ENCODE peak calls at places on chromosomes 2 and 18, in nine cellular contexts. F, X, Z, J, P, Y, U, M and I are unnamed samples.
A peak's percentile ranks its signal among the peaks of the same experiment; 100 is the strongest.

GRCh38 chr2:133718688-133719201 is 150.5 kb upstream of the NCKAP5 start:
- DNase-seq in Z (no peak), F (no peak), X (no peak), Y (no peak), M (peak; percentile 72), J (no peak), U (no peak), P (peak; percentile 54), I (peak; percentile 30)

GRCh38 chr2:156334496-156335478 is 2.3 kb upstream of the NR4A2 start:
- DNase-seq in X (peak; percentile 87), J (peak; percentile 56), F (peak; percentile 71), Z (peak; percentile 34), U (peak; percentile 72), M (peak; percentile 85), P (peak; percentile 95), Y (peak; percentile 91), I (peak; percentile 97)

GRCh38 chr2:10447300-10448207 is 573 bp downstream of the ODC1 start:
- DNase-seq in Y (peak; percentile 58), M (peak; percentile 40), Z (peak; percentile 28), J (peak; percentile 24), U (peak; percentile 78), P (peak; percentile 43), F (peak; percentile 25), X (no peak), I (peak; percentile 33)

GRCh38 chr18:2655954-2656236 is 369 bp downstream of the SMCHD1 start:
- DNase-seq in U (no peak), X (no peak), P (no peak), Z (peak; percentile 77), F (peak; percentile 11), J (no peak), Y (no peak), M (no peak), I (no peak)

GRCh38 chr2:183723278-183723677 is 599.0 kb downstream of the NUP35 start:
- DNase-seq in Z (no peak), M (no peak), J (no peak), Y (no peak), F (no peak), U (no peak), X (no peak), P (no peak), I (no peak)

GRCh38 chr2:151637284-151637781 is 96.9 kb downstream of the NEB start:
- DNase-seq in U (no peak), P (no peak), J (no peak), F (no peak), M (no peak), Z (no peak), Y (no peak), X (peak; percentile 58), I (no peak)

GRCh38 chr2:135095591-135095990 is 43.5 kb downstream of the RAB3GAP1 start:
- DNase-seq in Y (no peak), U (no peak), M (no peak), F (no peak), X (no peak), J (no peak), Z (no peak), P (no peak), I (no peak)

GRCh38 chr2:154849482-154849881 is 151.0 kb downstream of the KCNJ3 start:
- DNase-seq in Z (no peak), P (no peak), J (no peak), M (no peak), X (no peak), F (no peak), Y (no peak), U (no peak), I (no peak)

GRCh38 chr2:23390152-23390551 is 5.2 kb downstream of the KLHL29 start:
- DNase-seq in P (no peak), Y (no peak), M (peak; percentile 87), J (peak; percentile 49), Z (peak; percentile 64), U (no peak), F (no peak), X (no peak), I (no peak)

GRCh38 chr2:218465987-218466633 is 47.2 kb downstream of the VIL1 start:
- DNase-seq in M (peak; percentile 25), P (peak; percentile 56), U (no peak), X (no peak), Z (peak; percentile 6), Y (no peak), F (no peak), J (no peak), I (peak; percentile 11)

GRCh38 chr2:239819974-239820555 is 205.1 kb downstream of the NDUFA10 start:
- DNase-seq in Y (peak; percentile 15), M (no peak), X (peak; percentile 32), P (peak; percentile 7), Z (no peak), F (no peak), J (no peak), U (no peak), I (no peak)

GRCh38 chr18:50656396-50656795 is 96.5 kb downstream of the MAPK4 start:
- DNase-seq in Z (no peak), P (no peak), X (no peak), U (no peak), J (no peak), Y (no peak), M (no peak), F (no peak), I (no peak)

GRCh38 chr2:151381266-151381665 is 23.9 kb downstream of the TNFAIP6 start:
- DNase-seq in P (peak; percentile 92), J (no peak), F (no peak), M (peak; percentile 57), Y (no peak), U (no peak), Z (no peak), X (no peak), I (no peak)

GRCh38 chr18:58860747-58861224 is 3.9 kb upstream of the ZNF532 start:
- DNase-seq in Z (no peak), F (no peak), X (no peak), M (no peak), Y (no peak), U (no peak), J (no peak), P (peak; percentile 62), I (no peak)

GRCh38 chr2:64049633-64050220 is 30.5 kb upstream of the VPS54 start:
- DNase-seq in P (peak; percentile 81), M (peak; percentile 64), X (peak; percentile 66), F (peak; percentile 47), Y (peak; percentile 86), J (peak; percentile 71), U (no peak), Z (peak; percentile 91), I (peak; percentile 52)

GRCh38 chr2:236399409-236399808 is 135.2 kb upstream of the ASB18 start:
- DNase-seq in Z (no peak), P (no peak), J (no peak), M (no peak), X (no peak), F (no peak), Y (no peak), U (no peak), I (no peak)

GRCh38 chr18:68791801-68792200 is 6.1 kb upstream of the CCDC102B start:
- DNase-seq in Z (no peak), X (no peak), M (peak; percentile 37), U (no peak), Y (no peak), P (peak; percentile 61), J (no peak), F (no peak), I (no peak)

GRCh38 chr2:46076251-46076650 is 221.0 kb upstream of the EPAS1 start:
- DNase-seq in U (no peak), F (no peak), J (no peak), Y (no peak), P (no peak), X (no peak), M (no peak), Z (no peak), I (no peak)

GRCh38 chr2:230924470-230925341 is at the start of gene GPR55:
- DNase-seq in Y (peak; percentile 50), Z (peak; percentile 31), F (peak; percentile 20), X (peak; percentile 84), U (no peak), J (no peak), M (no peak), P (no peak), I (peak; percentile 31)

GRCh38 chr2:227783404-227784138 is 30.1 kb upstream of the CCL20 start:
- DNase-seq in Y (no peak), F (no peak), U (no peak), X (no peak), Z (no peak), M (no peak), J (no peak), P (no peak), I (no peak)

GRCh38 chr2:96225016-96225533 is 16.4 kb upstream of the STARD7 start:
- DNase-seq in X (no peak), M (no peak), J (no peak), U (no peak), F (no peak), Y (no peak), Z (no peak), P (no peak), I (no peak)

GRCh38 chr2:218582085-218582484 is 13.4 kb downstream of the CNOT9 start:
- DNase-seq in P (peak; percentile 7), M (peak; percentile 83), F (no peak), Y (no peak), X (no peak), Z (no peak), U (no peak), J (no peak), I (no peak)

GRCh38 chr2:8630676-8631464 is 51.0 kb upstream of the ID2 start:
- DNase-seq in F (no peak), P (no peak), M (no peak), Y (no peak), Z (no peak), X (no peak), J (no peak), U (no peak), I (no peak)

GRCh38 chr2:127649684-127650040 is 3.7 kb downstream of the GPR17 start:
- DNase-seq in M (peak; percentile 77), P (peak; percentile 89), F (peak; percentile 54), Y (peak; percentile 92), X (peak; percentile 95), J (peak; percentile 43), Z (peak; percentile 70), U (peak; percentile 64), I (peak; percentile 85)

GRCh38 chr18:77486985-77487384 is 237.3 kb downstream of the GALR1 start:
- DNase-seq in J (no peak), Y (no peak), Z (no peak), X (no peak), U (no peak), P (peak; percentile 5), F (no peak), M (peak; percentile 0), I (no peak)

GRCh38 chr2:36371963-36372391 is 16.4 kb downstream of the CRIM1 start:
- DNase-seq in P (peak; percentile 92), X (no peak), M (peak; percentile 88), Z (no peak), J (no peak), Y (no peak), U (no peak), F (no peak), I (no peak)

GRCh38 chr18:24601624-24602023 is 141.2 kb downstream of the HRH4 start:
- DNase-seq in U (peak; percentile 74), J (no peak), Y (no peak), Z (no peak), X (no peak), M (no peak), P (no peak), F (no peak), I (no peak)

GRCh38 chr18:59737776-59738295 is 40.6 kb upstream of the CCBE1 start:
- DNase-seq in J (no peak), U (no peak), X (no peak), Y (no peak), F (no peak), Z (no peak), M (no peak), P (no peak), I (no peak)

GRCh38 chr2:47026738-47027531 is 111.3 kb upstream of the MCFD2 start:
- DNase-seq in U (peak; percentile 60), Y (no peak), M (no peak), P (no peak), J (no peak), Z (no peak), F (no peak), X (no peak), I (no peak)

GRCh38 chr2:197486175-197486574 is 13.5 kb downstream of the HSPD1 start:
- DNase-seq in U (no peak), M (no peak), P (no peak), Z (no peak), Y (no peak), X (no peak), J (no peak), F (no peak), I (no peak)

GRCh38 chr2:33008716-33009115 is 62.0 kb downstream of the LTBP1 start:
- DNase-seq in M (no peak), J (no peak), X (no peak), P (no peak), F (no peak), U (no peak), Y (no peak), Z (no peak), I (no peak)